ENCODE peak calls at places on chromosomes 5 and 9, in five cellular contexts. H is pancreas, B is fibroblast of lung, S is psoas muscle, N is heart left ventricle. M is an unnamed sample.

GRCh38 chr5:89117131-89117644 is 234.2 kb upstream of the MEF2C start:
- DNase-seq in H (no peak), B (no peak), S (no peak), N (no peak), M (no peak)

GRCh38 chr9:105278751-105279150 is 34.3 kb downstream of the SLC44A1 start:
- DNase-seq in H (peak; percentile 58), B (no peak), S (no peak), N (no peak), M (no peak)

GRCh38 chr9:27278374-27278773 is 18.6 kb downstream of the EQTN start:
- DNase-seq in H (no peak), B (peak; percentile 8), S (no peak), N (no peak), M (peak; percentile 7)

GRCh38 chr9:14313378-14313940 is 482 bp downstream of the NFIB start:
- DNase-seq in H (no peak), B (peak; percentile 68), S (peak; percentile 76), N (peak; percentile 29), M (peak; percentile 61)

GRCh38 chr5:109848130-109848529 is 158.4 kb downstream of the MAN2A1 start:
- DNase-seq in H (no peak), B (no peak), S (no peak), N (no peak), M (no peak)

GRCh38 chr5:1785984-1786383 is 13.7 kb downstream of the MRPL36 start:
- DNase-seq in H (no peak), B (no peak), S (no peak), N (no peak), M (no peak)

GRCh38 chr9:91197232-91198181 is 164.2 kb downstream of the AUH start:
- DNase-seq in H (peak; percentile 89), B (peak; percentile 100), S (peak; percentile 77), N (peak; percentile 60), M (peak; percentile 98)

GRCh38 chr5:6541256-6542013 is 91.4 kb downstream of the NSUN2 start:
- DNase-seq in H (no peak), B (no peak), S (no peak), N (no peak), M (no peak)

GRCh38 chr9:94672811-94673487 is 33.6 kb upstream of the FBP1 start:
- DNase-seq in H (no peak), B (peak; percentile 56), S (no peak), N (no peak), M (peak; percentile 76)

GRCh38 chr5:146048994-146049703 is 56.2 kb downstream of the PLAC8L1 start:
- DNase-seq in H (peak; percentile 63), B (peak; percentile 83), S (no peak), N (peak; percentile 27), M (peak; percentile 86)

GRCh38 chr9:100428871-100429654 is 2.1 kb downstream of the MSANTD3 start:
- DNase-seq in H (no peak), B (peak; percentile 99), S (no peak), N (peak; percentile 16), M (peak; percentile 100)

GRCh38 chr9:100427366-100428263 is 672 bp downstream of the MSANTD3 start:
- DNase-seq in H (no peak), B (peak; percentile 70), S (peak; percentile 66), N (peak; percentile 52), M (peak; percentile 79)

GRCh38 chr9:100426194-100426531 is 780 bp upstream of the MSANTD3 start:
- DNase-seq in H (no peak), B (no peak), S (no peak), N (no peak), M (no peak)

GRCh38 chr9:100426532-100427365 is at the start of gene MSANTD3:
- DNase-seq in H (peak; percentile 69), B (peak; percentile 61), S (peak; percentile 81), N (peak; percentile 67), M (peak; percentile 75)

DNA sequence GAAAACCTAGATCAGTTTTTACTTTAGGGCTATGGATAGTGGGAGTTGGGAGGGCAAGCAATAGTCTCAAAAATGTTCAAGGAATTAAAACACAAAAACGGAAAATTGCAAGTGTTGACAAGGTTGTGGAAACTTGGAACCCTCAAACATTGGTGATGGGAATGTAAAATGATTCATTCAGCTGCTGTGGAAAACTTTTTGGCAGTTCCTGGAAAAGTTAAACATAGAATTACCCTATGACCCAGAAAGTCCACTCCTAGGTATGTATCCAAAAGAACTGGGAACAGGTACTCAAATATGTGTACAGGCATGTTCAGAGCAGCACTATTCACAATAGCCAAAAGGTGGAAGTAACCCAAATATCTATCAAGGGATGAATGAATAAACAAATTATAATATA is 1.2 kb upstream of the MSANTD3 start:
- DNase-seq in H (no peak), B (no peak), S (no peak), N (no peak), M (no peak)
- H3K4me3 ChIP-seq in H (no peak overlapping the region), B (no peak overlapping the region), S (peak overlapping the region; percentile 62), N (no peak overlapping the region), M (no peak overlapping the region)

GRCh38 chr5:172796306-172796705 is 25.3 kb upstream of the DUSP1 start:
- DNase-seq in H (no peak), B (no peak), S (no peak), N (no peak), M (no peak)

GRCh38 chr5:172797800-172798199 is 26.8 kb upstream of the DUSP1 start:
- DNase-seq in H (no peak), B (no peak), S (no peak), N (no peak), M (no peak)

GRCh38 chr5:172792693-172793570 is 21.9 kb upstream of the DUSP1 start:
- DNase-seq in H (no peak), B (no peak), S (peak; percentile 70), N (no peak), M (no peak)

GRCh38 chr5:172793577-172794488 is 22.8 kb upstream of the DUSP1 start:
- DNase-seq in H (no peak), B (peak; percentile 78), S (no peak), N (no peak), M (peak; percentile 56)

DNA sequence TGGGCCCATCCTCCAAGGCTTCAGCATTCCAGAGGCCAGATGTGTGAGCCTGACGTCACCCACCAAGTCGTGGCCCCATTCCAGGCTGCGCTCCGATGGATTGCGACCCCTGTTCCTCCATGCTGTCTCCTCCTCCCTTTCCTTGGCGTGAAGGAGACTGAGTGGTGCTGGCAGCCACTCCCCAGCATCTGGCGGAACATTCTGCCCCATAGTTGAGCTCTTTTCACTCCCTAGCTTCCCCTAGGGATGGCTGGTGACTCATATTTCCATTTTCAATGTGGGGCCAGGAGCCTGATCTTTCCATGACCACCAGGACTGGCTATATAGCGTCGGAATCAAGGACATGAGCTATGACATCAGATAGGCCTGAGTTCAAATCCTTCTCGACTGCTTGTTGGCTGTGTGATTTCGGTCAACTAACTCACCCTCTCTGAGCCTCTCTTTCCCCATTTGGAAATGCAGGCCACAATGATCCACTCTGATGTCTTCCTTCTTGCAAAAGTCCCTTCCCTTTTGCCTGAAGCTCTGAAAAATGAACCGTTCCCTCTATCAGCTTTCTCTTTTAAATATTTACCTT is 24.5 kb upstream of the DUSP1 start:
- DNase-seq in H (peak; percentile 58), B (peak; percentile 100), S (peak; percentile 97), N (peak; percentile 93), M (peak; percentile 100)
- TF ChIP-seq CTCF in H (no peak), B (peak; percentile 14), S (no peak), N (no peak), M (peak; percentile 23)

GRCh38 chr5:30194595-30194994 is 998.9 kb upstream of the CDH6 start:
- DNase-seq in H (no peak), B (no peak), S (no peak), N (no peak), M (no peak)
- H3K4me3 ChIP-seq in H (no peak overlapping the region), B (no peak overlapping the region), S (no peak overlapping the region), N (no peak overlapping the region), M (no peak overlapping the region)

GRCh38 chr5:173294673-173295320 is 33.4 kb downstream of the STC2 start:
- DNase-seq in H (no peak), B (no peak), S (no peak), N (no peak), M (no peak)
- TF ChIP-seq CTCF in H (no peak), B (no peak), S (no peak), N (no peak), M (no peak)

DNA sequence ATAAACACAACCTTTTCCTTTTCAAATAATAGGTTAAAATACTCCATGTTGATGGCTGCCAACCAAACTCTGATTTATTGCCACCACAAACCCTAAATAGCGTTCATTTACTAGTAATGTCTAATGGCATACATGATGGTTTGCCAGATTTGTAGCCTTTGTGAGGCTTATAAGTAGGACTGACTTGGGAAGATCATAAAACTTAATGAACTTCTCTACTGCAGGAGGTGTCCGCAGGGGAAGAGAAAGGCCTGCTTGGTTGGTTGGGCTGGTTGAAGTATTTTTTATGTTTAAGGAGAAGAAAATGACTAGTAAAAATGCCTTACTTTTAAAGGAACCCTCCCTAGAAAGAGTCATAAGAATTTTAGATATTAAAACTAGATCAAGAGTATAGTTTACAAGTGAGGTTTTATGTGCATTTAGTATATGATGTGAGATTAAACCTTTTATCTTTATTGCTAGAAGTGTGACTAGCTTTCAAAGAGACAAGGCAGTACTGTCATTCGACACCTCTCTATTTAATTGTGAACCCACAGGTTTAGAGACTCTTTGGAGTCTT is 5.0 kb downstream of the PBX3 start:
- DNase-seq in H (no peak), B (no peak), S (no peak), N (no peak), M (no peak)
- H3K4me3 ChIP-seq in H (no peak overlapping the region), B (no peak overlapping the region), S (no peak overlapping the region), N (no peak overlapping the region), M (no peak overlapping the region)

DNA sequence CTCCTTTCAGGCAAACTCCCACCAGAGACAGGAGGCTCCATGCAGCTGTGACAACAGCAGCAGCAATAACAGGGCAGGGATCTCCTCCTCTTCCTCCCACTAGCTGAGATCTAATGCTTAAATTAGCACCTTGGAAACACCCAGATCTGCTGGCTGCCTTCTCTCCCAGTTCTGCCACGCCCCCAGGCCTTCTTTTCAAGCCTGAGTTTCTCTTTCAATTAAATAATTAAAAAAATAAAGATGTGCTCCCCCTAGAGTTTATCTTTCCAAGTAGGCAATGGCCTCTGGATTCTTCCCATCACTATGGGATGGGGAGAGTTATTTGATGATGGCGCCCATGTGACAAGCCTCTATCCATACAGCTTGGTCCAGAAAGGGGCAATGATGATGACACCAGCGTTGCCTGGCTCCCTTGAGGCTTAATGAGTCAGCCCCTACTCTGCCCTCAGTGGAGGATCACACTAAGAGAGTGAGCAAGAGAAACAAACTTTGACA is 3.8 kb downstream of the FAM219A start:
- DNase-seq in H (no peak), B (peak; percentile 71), S (peak; percentile 68), N (peak; percentile 67), M (peak; percentile 46)
- TF ChIP-seq CTCF in H (no peak), B (peak; percentile 17), S (peak; percentile 21), N (no peak), M (peak; percentile 16)

DNA sequence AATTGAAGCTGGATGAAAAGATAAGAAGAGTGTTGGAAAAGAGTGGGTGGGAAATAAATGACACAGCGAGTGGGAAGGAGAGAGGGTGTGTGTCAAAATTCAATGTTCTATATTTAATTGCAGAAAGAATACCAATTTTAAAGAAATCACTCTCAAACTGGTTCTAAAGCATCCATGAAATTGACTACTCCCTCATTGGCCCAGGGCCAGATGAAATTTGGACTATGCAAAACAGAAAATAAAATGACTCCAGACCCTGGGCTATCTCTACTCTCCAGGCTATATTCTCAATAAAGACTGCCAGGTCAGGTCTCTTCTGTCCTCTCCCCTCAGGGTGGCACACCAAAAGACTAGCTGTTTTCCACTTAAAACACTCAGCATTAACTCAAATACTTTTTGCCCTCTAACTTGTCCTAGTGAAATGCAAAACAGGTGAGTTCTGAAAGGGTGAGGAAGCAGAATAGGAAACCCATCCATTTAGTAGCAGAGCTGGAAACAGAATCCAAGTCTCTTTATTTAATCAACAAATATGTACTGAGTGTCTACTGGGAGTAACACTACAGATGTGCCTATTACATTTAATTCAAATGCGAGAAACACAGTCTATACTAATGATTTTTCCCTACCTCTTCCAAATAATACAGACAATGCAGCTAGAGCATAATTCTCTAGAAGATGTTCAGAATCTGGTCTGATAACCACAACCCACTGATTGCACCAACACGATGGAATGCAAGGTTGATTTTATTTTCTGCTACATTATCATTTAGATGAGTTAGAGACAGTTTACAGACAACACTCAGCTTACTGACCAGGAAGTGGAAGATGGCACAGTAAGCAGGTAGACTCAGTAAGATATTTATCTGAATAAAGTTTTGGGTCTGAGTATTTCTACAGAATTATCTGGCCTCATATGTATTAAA is 42.1 kb downstream of the EFCAB9 start:
- DNase-seq in H (peak; percentile 17), B (no peak), S (no peak), N (no peak), M (no peak)
- H3K4me3 ChIP-seq in H (no peak overlapping the region), B (no peak overlapping the region), S (no peak overlapping the region), N (no peak overlapping the region), M (no peak overlapping the region)

M was measured in cardiac fibroblast.